ENCODE peak calls at places on chromosome 3, in seven cellular contexts. E is pancreas, Y is thyroid gland, F is stomach, I is tibial nerve, M is heart left ventricle, O is uterus. X is an unnamed sample.

GRCh38 chr3:147297756-147298155 is 108.6 kb downstream of the ZIC4 start:
- DNase-seq in E (no peak), F (no peak), O (no peak), M (no peak), I (no peak), Y (no peak), X (no peak)

GRCh38 chr3:187770224-187770623 is 25.0 kb upstream of the BCL6 start:
- DNase-seq in Y (no peak), O (no peak), I (no peak), F (no peak), E (no peak), M (no peak), X (no peak)

GRCh38 chr3:145815707-145816413 is 345.1 kb downstream of the PLOD2 start:
- DNase-seq in O (no peak), M (no peak), I (no peak), E (no peak), Y (no peak), F (no peak), X (no peak)

GRCh38 chr3:157065201-157065600 is 94.7 kb downstream of the CCNL1 start:
- DNase-seq in E (no peak), Y (no peak), F (no peak), I (no peak), M (no peak), O (no peak), X (no peak)

GRCh38 chr3:40207796-40208195 is 101.7 kb upstream of the EIF1B start:
- DNase-seq in I (no peak), O (no peak), M (no peak), Y (no peak), F (no peak), E (no peak), X (no peak)

GRCh38 chr3:129596194-129597086 is 10.0 kb downstream of the PLXND1 start:
- DNase-seq in E (peak; percentile 39), O (peak; percentile 90), F (no peak), M (peak; percentile 94), I (peak; percentile 87), Y (peak; percentile 64), X (peak; percentile 96)

GRCh38 chr3:23115171-23115877 is 87.8 kb upstream of the UBE2E2 start:
- DNase-seq in M (no peak), O (no peak), F (no peak), Y (no peak), E (no peak), I (no peak), X (no peak)

GRCh38 chr3:126311338-126311978 is 45.8 kb downstream of the KLF15 start:
- DNase-seq in O (no peak), I (no peak), M (peak; percentile 22), Y (no peak), E (no peak), F (no peak), X (no peak)

GRCh38 chr3:197009532-197010019 is 20.0 kb downstream of the MELTF start:
- DNase-seq in O (no peak), F (no peak), M (peak; percentile 60), E (no peak), Y (no peak), I (no peak), X (no peak)

GRCh38 chr3:193149998-193150397 is 91.0 kb upstream of the PLAAT1 start:
- DNase-seq in O (no peak), F (no peak), Y (no peak), I (no peak), M (no peak), E (no peak), X (no peak)

GRCh38 chr3:131091768-131092167 is 65.1 kb downstream of the NEK11 start:
- DNase-seq in F (no peak), Y (no peak), I (no peak), M (no peak), E (no peak), O (no peak), X (no peak)

GRCh38 chr3:87120850-87121249 is 106.3 kb upstream of the CHMP2B start:
- DNase-seq in Y (no peak), E (no peak), F (no peak), O (no peak), M (no peak), I (no peak), X (no peak)

GRCh38 chr3:16447156-16447555 is 66.3 kb downstream of the RFTN1 start:
- DNase-seq in E (no peak), Y (no peak), I (no peak), F (no peak), M (no peak), O (no peak), X (no peak)

GRCh38 chr3:14581334-14582072 is 41.4 kb upstream of the GRIP2 start:
- DNase-seq in Y (no peak), M (no peak), F (no peak), O (no peak), I (no peak), E (peak; percentile 70), X (no peak)

GRCh38 chr3:57820479-57820878 is 64.4 kb downstream of the SLMAP start:
- DNase-seq in F (no peak), E (no peak), O (no peak), Y (no peak), M (no peak), I (no peak), X (no peak)

DNA sequence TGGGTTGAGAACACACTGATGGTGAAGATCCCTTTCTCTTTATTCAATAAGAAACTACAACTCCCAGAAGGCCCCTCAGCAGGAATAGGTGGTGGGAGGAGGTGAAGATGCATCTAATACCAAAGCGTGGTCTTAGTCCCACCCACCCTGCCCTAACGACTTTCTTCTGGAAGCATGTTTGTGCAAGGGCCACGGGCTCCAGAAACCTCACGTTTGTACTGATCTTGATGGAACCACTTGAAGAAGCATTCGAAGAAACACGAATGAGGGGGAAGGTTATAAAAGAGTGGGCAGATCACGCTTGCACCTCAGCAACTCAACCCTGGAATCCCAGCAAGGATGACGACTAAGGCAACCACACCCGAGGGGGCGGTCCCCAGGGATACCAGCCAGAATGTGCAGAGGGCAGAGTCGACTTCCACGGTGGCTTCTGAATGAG is 10.6 kb upstream of the SLC25A36 start:
- DNase-seq in F (no peak), E (no peak), O (no peak), Y (no peak), M (no peak), I (no peak), X (no peak)
- H3K4me3 ChIP-seq in F (no peak overlapping the region), E (no peak overlapping the region), O (no peak overlapping the region), Y (no peak overlapping the region), M (no peak overlapping the region), I (no peak overlapping the region), X (no peak overlapping the region)

GRCh38 chr3:150222190-150222548 is 185.9 kb upstream of the TSC22D2 start:
- DNase-seq in I (no peak), E (no peak), Y (no peak), O (no peak), F (no peak), M (no peak), X (no peak)
- H3K27me3 ChIP-seq in I (peaks cover 3% of the 10 kb centered on the region), E (no peaks in the 10 kb centered on the region), Y (no peaks in the 10 kb centered on the region), O (no peaks in the 10 kb centered on the region), F (peaks cover 13% of the 10 kb centered on the region), M (no peaks in the 10 kb centered on the region), X (no peaks in the 10 kb centered on the region)

DNA sequence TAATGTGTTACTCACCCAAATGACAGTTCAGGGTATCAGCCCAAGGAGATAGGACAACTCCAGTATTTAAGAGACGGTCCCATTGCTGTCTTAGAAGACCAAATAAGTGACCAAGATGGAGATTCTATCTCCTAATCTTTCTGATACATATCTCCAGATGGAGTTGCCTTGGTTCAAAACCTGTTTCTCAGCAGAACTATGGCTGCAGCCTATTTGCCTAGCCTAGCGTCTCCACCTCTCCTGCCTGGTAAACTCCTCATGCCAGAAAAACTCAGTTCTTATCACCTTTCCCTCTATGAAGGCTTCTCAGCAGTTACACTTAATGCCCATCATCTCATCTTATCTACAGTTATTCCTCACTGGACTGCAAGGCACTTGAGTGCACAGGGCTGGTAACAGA is 1.2 kb upstream of the CSPG5 start:
- DNase-seq in Y (no peak), I (no peak), E (no peak), F (no peak), O (no peak), M (no peak), X (no peak)
- H3K4me3 ChIP-seq in Y (no peak overlapping the region), I (no peak overlapping the region), E (no peak overlapping the region), F (no peak overlapping the region), O (no peak overlapping the region), M (no peak overlapping the region), X (no peak overlapping the region)

GRCh38 chr3:70516081-70516480 is 203.6 kb upstream of the MDFIC2 start:
- DNase-seq in M (no peak), Y (no peak), F (no peak), E (peak; percentile 61), O (no peak), I (no peak), X (no peak)

GRCh38 chr3:70519913-70520659 is 207.6 kb upstream of the MDFIC2 start:
- DNase-seq in M (no peak), Y (no peak), F (no peak), O (no peak), I (no peak), E (no peak), X (no peak)

DNA sequence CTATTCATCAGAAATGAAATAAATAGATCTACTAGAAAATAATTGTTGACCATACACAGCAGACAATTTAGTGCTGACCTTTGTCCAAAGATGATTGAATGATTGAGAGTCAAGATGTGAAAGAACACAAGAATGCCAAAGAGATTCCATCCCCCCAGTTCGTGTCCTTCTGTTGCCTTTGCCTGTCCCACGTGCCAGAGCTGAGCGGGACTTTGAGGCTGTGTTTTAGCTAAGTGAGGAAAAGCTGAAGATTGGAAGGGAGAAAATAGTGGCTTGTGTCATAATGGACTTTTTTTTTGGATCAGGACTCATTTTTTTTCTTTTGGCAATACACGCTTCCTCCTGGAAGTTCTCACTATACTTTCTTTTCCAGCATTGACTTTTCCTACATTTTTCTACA is 206.6 kb upstream of the MDFIC2 start:
- DNase-seq in E (no peak), F (no peak), I (no peak), O (no peak), Y (no peak), M (no peak), X (no peak)
- H3K27me3 ChIP-seq in E (no peaks in the 10 kb centered on the region), F (no peaks in the 10 kb centered on the region), I (no peaks in the 10 kb centered on the region), O (no peaks in the 10 kb centered on the region), Y (no peaks in the 10 kb centered on the region), M (peaks cover 4% of the 10 kb centered on the region), X (no peaks in the 10 kb centered on the region)

DNA sequence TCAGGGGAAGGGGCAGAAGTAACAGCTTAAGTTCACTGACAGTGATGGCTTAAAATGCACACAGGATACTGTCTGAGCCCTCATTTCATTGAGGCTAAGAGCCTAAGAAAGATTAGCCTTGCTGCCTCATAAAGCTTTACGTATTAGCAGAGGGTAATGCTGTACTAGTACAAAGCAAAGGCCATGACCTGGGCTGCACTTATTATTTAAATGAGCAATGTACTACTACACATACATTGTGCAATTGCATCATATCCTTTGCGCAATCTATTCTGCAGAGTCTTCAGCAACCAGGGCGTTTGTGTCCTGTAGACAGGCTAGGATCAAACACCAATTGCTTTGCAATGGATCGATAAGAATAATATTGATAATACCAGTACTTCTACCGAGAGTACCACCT is 221.8 kb downstream of the TPRG1 start:
- DNase-seq in M (no peak), E (no peak), Y (no peak), I (no peak), O (no peak), F (no peak), X (no peak)
- H3K4me3 ChIP-seq in M (no peak overlapping the region), E (no peak overlapping the region), Y (no peak overlapping the region), I (no peak overlapping the region), O (no peak overlapping the region), F (no peak overlapping the region), X (no peak overlapping the region)

X was measured in aorta.